ENCODE peak calls at places on chromosome 6, in ten cellular contexts. R is NCI-H2171 treated with DMSO at 0.1 percent for 48 hours; J is lower lobe of right lung; L is activated naive CD8-positive, alpha-beta T cell treated with anti-CD3 and anti-CD28 coated beads, Interleukin-2, amount 50 U/mL, for 24 hours; S is IMR-90; O is HuH-7.5; Y is globus pallidus; T is stimulated activated CD4-positive, alpha-beta T cell treated with anti-CD3 and anti-CD28 coated beads, Interleukin-2, amount 100 ng/mL, for 24 hours; U is foreskin melanocyte; M is SK-N-SH. A is an unnamed sample.

GRCh38 chr6:33375143-33375649 is 16.4 kb upstream of the KIFC1 start:
- DNase-seq in R (peak), J (peak), L (no peak), S (peak), O (no peak), Y (peak), T (no peak), U (peak), M (peak), A (no peak)

GRCh38 chr6:12115001-12115400 is 102.9 kb downstream of the HIVEP1 start:
- DNase-seq in R (no peak), J (no peak), L (no peak), S (no peak), O (no peak), Y (no peak), T (no peak), U (no peak), M (no peak), A (no peak)

GRCh38 chr6:27668442-27669275 is 195.8 kb upstream of the ZNF184 start:
- DNase-seq in R (peak), J (no peak), L (peak), S (peak), O (no peak), Y (no peak), T (peak), U (no peak), M (peak), A (peak)

GRCh38 chr6:41360314-41360685 is 24.9 kb downstream of the NCR2 start:
- DNase-seq in R (no peak), J (no peak), L (no peak), S (no peak), O (no peak), Y (no peak), T (no peak), U (no peak), M (no peak), A (no peak)

GRCh38 chr6:95203153-95203754 is 374.1 kb upstream of the MANEA start:
- DNase-seq in R (peak), J (no peak), L (peak), S (peak), O (peak), Y (peak), T (peak), U (peak), M (peak), A (peak)

GRCh38 chr6:151044465-151045441 is 179.3 kb downstream of the MTHFD1L start:
- DNase-seq in R (peak), J (peak), L (no peak), S (peak), O (no peak), Y (no peak), T (no peak), U (peak), M (peak), A (no peak)

GRCh38 chr6:9408718-9409117 is 973.4 kb upstream of the SLC35B3 start:
- DNase-seq in R (no peak), J (no peak), L (no peak), S (peak), O (no peak), Y (no peak), T (no peak), U (no peak), M (no peak), A (no peak)

GRCh38 chr6:14292119-14292518 is 174.5 kb downstream of the CD83 start:
- DNase-seq in R (no peak), J (no peak), L (no peak), S (no peak), O (no peak), Y (no peak), T (no peak), U (no peak), M (no peak), A (no peak)

GRCh38 chr6:168035098-168035660 is 37.7 kb downstream of the KIF25 start:
- DNase-seq in R (peak), J (peak), L (no peak), S (peak), O (peak), Y (peak), T (no peak), U (peak), M (peak), A (no peak)

GRCh38 chr6:11783524-11784064 is 5.0 kb upstream of the ADTRP start:
- DNase-seq in R (no peak), J (no peak), L (no peak), S (no peak), O (no peak), Y (no peak), T (no peak), U (no peak), M (no peak), A (no peak)

GRCh38 chr6:107704377-107705013 is 119.6 kb downstream of the SCML4 start:
- DNase-seq in R (peak), J (no peak), L (no peak), S (peak), O (peak), Y (peak), T (no peak), U (peak), M (peak), A (peak)

GRCh38 chr6:155483858-155484257 is 28.2 kb upstream of the NOX3 start:
- DNase-seq in R (no peak), J (no peak), L (no peak), S (peak), O (no peak), Y (no peak), T (no peak), U (no peak), M (no peak), A (no peak)

A was measured in GM20000.